ENCODE peak calls at places on chromosomes 16 and 17, in six cellular contexts. X, R, P, K, Q and B are unnamed samples.

GRCh38 chr17:66904760-66905637 is 59.5 kb upstream of the CACNG4 start:
- DNase-seq in X (no peak), R (peak; percentile 73), P (no peak), K (no peak), Q (peak; percentile 43), B (peak; percentile 51)

GRCh38 chr17:48726916-48727286 is 1.6 kb downstream of the HOXB13 start:
- DNase-seq in X (no peak), R (no peak), P (no peak), K (no peak), Q (no peak), B (no peak)

GRCh38 chr16:8848231-8848938 is 20.4 kb downstream of the CARHSP1 start:
- DNase-seq in X (peak; percentile 73), R (no peak), P (no peak), K (no peak), Q (no peak), B (no peak)

GRCh38 chr16:53827741-53828140 is 123.8 kb downstream of the FTO start:
- DNase-seq in X (no peak), R (no peak), P (no peak), K (no peak), Q (no peak), B (no peak)

GRCh38 chr17:45228985-45229517 is 7.4 kb downstream of the FMNL1 start:
- DNase-seq in X (peak; percentile 90), R (peak; percentile 84), P (peak; percentile 63), K (peak; percentile 84), Q (peak; percentile 94), B (peak; percentile 42)

GRCh38 chr16:30662449-30662848 is 4.2 kb downstream of the FBRS start:
- DNase-seq in X (no peak), R (no peak), P (no peak), K (no peak), Q (peak; percentile 79), B (no peak)

GRCh38 chr17:78997881-78998280 is 11.7 kb downstream of the CANT1 start:
- DNase-seq in X (peak; percentile 72), R (no peak), P (no peak), K (no peak), Q (no peak), B (no peak)

GRCh38 chr16:9364721-9365693 is 273.6 kb downstream of the HAPSTR1 start:
- DNase-seq in X (peak; percentile 89), R (no peak), P (peak; percentile 84), K (no peak), Q (no peak), B (no peak)

GRCh38 chr17:535165-535564 is 179.5 kb downstream of the VPS53 start:
- DNase-seq in X (no peak), R (no peak), P (no peak), K (no peak), Q (no peak), B (no peak)

GRCh38 chr17:42101513-42102292 is 3.4 kb upstream of the ZNF385C start:
- DNase-seq in X (no peak), R (peak; percentile 50), P (peak; percentile 81), K (peak; percentile 35), Q (no peak), B (peak; percentile 56)

GRCh38 chr17:70006159-70006558 is 68.9 kb upstream of the KCNJ16 start:
- DNase-seq in X (no peak), R (peak; percentile 11), P (no peak), K (no peak), Q (no peak), B (no peak)

GRCh38 chr16:4329354-4329775 is 13.5 kb downstream of the GLIS2 start:
- DNase-seq in X (no peak), R (no peak), P (no peak), K (no peak), Q (no peak), B (no peak)

GRCh38 chr16:81500833-81501521 is 56.4 kb downstream of the CMIP start:
- DNase-seq in X (no peak), R (peak; percentile 93), P (no peak), K (no peak), Q (no peak), B (peak; percentile 26)

GRCh38 chr17:57102122-57102521 is 17.1 kb downstream of the AKAP1 start:
- DNase-seq in X (no peak), R (no peak), P (no peak), K (no peak), Q (no peak), B (no peak)

GRCh38 chr17:67156269-67157199 is 88.5 kb downstream of the HELZ start:
- DNase-seq in X (no peak), R (peak; percentile 88), P (no peak), K (no peak), Q (no peak), B (peak; percentile 11)

GRCh38 chr17:50467855-50468119 is 893 bp downstream of the CHAD start:
- DNase-seq in X (peak; percentile 70), R (no peak), P (no peak), K (no peak), Q (no peak), B (no peak)

GRCh38 chr17:28381141-28381825 is 9.8 kb downstream of the SARM1 start:
- DNase-seq in X (no peak), R (no peak), P (peak; percentile 64), K (no peak), Q (peak; percentile 88), B (no peak)

GRCh38 chr17:76612977-76613851 is 27.6 kb upstream of the ST6GALNAC2 start:
- DNase-seq in X (no peak), R (no peak), P (no peak), K (no peak), Q (peak; percentile 42), B (no peak)

GRCh38 chr16:14344292-14344691 is 273.2 kb downstream of the MRTFB start:
- DNase-seq in X (no peak), R (no peak), P (peak; percentile 43), K (no peak), Q (no peak), B (no peak)

GRCh38 chr17:80992948-80993624 is 1.4 kb downstream of the CHMP6 start:
- DNase-seq in X (no peak), R (no peak), P (no peak), K (no peak), Q (peak; percentile 44), B (no peak)

GRCh38 chr17:63550816-63551639 is 751 bp downstream of the DCAF7 start:
- DNase-seq in X (no peak), R (peak; percentile 58), P (no peak), K (no peak), Q (no peak), B (peak; percentile 78)

GRCh38 chr17:64063766-64064224 is 43.4 kb upstream of the ICAM2 start:
- DNase-seq in X (no peak), R (peak; percentile 24), P (no peak), K (peak; percentile 53), Q (peak; percentile 94), B (no peak)

GRCh38 chr16:13552062-13552959 is 367.6 kb upstream of the ERCC4 start:
- DNase-seq in X (no peak), R (no peak), P (no peak), K (no peak), Q (no peak), B (no peak)

DNA sequence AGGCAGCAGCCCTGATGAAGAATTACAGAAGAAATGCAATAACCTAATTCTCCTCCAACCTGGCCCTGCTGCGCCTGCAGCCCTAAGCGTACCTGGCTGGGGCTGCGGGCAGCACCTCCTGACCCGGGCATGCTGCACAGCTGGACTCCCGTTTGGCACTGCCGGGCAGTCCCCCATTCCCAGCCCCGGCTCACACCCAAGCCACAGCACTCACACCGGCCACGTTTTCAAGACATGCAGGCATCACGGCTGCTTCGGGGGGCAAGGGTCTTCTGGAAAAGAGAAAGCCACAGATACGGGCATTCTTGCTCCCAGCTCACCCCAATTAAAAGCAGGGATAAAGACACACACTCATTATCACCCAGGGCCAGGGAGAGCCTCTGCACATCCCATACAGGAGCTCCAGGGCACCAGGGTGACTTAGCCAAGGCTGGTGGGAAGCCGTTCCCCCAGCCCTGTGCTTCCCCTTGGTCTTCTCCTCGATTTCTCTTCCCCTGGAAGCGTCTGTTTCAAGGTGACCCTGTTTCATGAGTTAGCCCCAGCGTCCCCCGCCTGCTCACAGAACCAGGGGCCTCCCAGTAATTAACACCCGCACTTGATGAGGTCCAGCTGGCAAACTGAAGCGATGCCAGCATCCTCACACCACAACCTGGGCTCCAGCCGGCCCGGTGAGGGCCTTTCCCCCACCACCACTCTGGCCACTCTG is 216.7 kb downstream of the C16orf78 start:
- DNase-seq in X (peak; percentile 54), R (no peak), P (no peak), K (no peak), Q (no peak), B (no peak)
- H3K4me3 ChIP-seq in X (no peak overlapping the region), R (no peak overlapping the region), P (no peak overlapping the region), K (no peak overlapping the region), Q (no peak overlapping the region), B (no peak overlapping the region)

GRCh38 chr17:55642741-55643140 is 79.9 kb downstream of the TMEM100 start:
- DNase-seq in X (no peak), R (no peak), P (no peak), K (no peak), Q (no peak), B (peak; percentile 38)

GRCh38 chr17:55648086-55648485 is 74.6 kb downstream of the TMEM100 start:
- DNase-seq in X (no peak), R (no peak), P (no peak), K (no peak), Q (no peak), B (peak; percentile 57)

GRCh38 chr17:55641559-55642160 is 81.0 kb downstream of the TMEM100 start:
- DNase-seq in X (no peak), R (peak; percentile 42), P (peak; percentile 46), K (peak; percentile 5), Q (no peak), B (peak; percentile 92)

GRCh38 chr17:55644346-55644745 is 78.3 kb downstream of the TMEM100 start:
- DNase-seq in X (no peak), R (no peak), P (no peak), K (no peak), Q (no peak), B (no peak)

DNA sequence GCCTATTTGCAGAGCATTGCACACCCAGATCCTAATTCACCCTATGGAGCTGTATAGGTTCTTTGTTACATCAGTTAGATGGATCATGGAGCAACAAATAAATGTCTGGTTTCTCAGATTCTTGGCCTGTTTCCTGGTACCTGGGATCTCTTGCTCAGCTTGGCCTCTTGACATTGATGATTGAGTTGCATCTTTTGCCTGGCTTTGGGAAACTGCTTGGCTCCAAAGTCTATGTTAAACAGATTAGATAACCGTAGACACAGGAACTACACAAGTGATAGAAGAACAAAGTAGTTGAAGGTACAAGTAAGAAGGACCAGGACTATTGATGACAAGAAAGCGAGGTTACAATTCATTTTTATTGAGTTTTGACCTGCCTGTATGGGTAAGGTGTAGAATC is 77.3 kb downstream of the TMEM100 start:
- DNase-seq in X (no peak), R (no peak), P (no peak), K (no peak), Q (no peak), B (no peak)
- H3K27ac ChIP-seq in X (no peak overlapping the region), R (no peak overlapping the region), P (no peak overlapping the region), K (no peak overlapping the region), Q (no peak overlapping the region), B (no peak overlapping the region)

GRCh38 chr17:3755335-3756030 is 31.8 kb downstream of the HASPIN start:
- DNase-seq in X (no peak), R (no peak), P (no peak), K (no peak), Q (no peak), B (no peak)
- H3K4me3 ChIP-seq in X (peak overlapping the region; percentile 38), R (no peak overlapping the region), P (no peak overlapping the region), K (peak overlapping the region; percentile 51), Q (no peak overlapping the region), B (no peak overlapping the region)

DNA sequence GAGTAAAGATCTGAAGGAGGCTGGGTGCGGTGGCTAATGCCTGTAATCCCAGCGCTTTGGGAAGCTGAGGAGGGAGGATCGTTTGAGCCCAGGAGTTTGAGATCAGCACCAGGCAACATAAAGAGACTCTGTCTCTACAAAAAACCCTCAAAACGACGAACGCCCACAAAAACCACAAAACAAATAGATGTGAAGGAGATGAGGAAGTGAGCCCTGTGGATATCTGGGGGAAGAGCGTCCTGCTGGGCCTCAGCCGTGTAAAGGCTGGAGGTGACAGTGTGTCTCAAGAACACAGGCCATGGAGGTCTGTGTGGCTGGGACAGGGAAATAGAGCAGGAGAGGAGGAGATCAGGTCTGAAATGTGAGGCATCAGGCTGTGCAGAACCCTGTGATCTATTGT is 68.7 kb downstream of the ITFG1 start:
- DNase-seq in X (no peak), R (peak; percentile 71), P (no peak), K (peak; percentile 10), Q (no peak), B (no peak)
- H3K27ac ChIP-seq in X (no peak overlapping the region), R (no peak overlapping the region), P (no peak overlapping the region), K (no peak overlapping the region), Q (no peak overlapping the region), B (no peak overlapping the region)